ENCODE peak calls at places on chromosomes 1 and 21, in ten cellular contexts. F, V, K, X, T, A, I, B, G and D are unnamed samples.

GRCh38 chr1:212450331-212450881 is 17.7 kb downstream of the NENF start:
- DNase-seq in F (no peak), K (peak), V (no peak), A (no peak), X (no peak), T (no peak), I (no peak), G (no peak), B (no peak), D (no peak)

GRCh38 chr1:41774486-41774990 is 144.2 kb downstream of the HIVEP3 start:
- DNase-seq in T (no peak), F (no peak), G (no peak), I (no peak), A (no peak), K (no peak), B (no peak), X (no peak), V (no peak), D (no peak)

GRCh38 chr1:158506369-158506987 is 34.5 kb downstream of the OR10R2 start:
- DNase-seq in K (no peak), V (peak), A (peak), T (peak), F (no peak), X (no peak), I (no peak), G (no peak), B (peak), D (peak)

GRCh38 chr1:199855580-199855979 is 171.9 kb upstream of the NR5A2 start:
- DNase-seq in K (no peak), X (peak), F (no peak), V (peak), I (peak), T (no peak), B (no peak), G (no peak), A (no peak), D (no peak)

GRCh38 chr1:9281907-9282306 is 10.8 kb upstream of the SPSB1 start:
- DNase-seq in V (peak), I (no peak), G (no peak), T (no peak), A (no peak), K (no peak), F (no peak), X (no peak), B (no peak), D (no peak)

GRCh38 chr1:91736999-91737615 is 148.8 kb downstream of the TGFBR3 start:
- DNase-seq in V (peak), X (peak), I (peak), A (no peak), F (no peak), T (no peak), G (no peak), K (peak), B (no peak), D (peak)

GRCh38 chr1:211182746-211183145 is 48.8 kb upstream of the KCNH1 start:
- DNase-seq in T (no peak), G (no peak), X (no peak), V (no peak), F (no peak), I (no peak), K (no peak), A (no peak), B (no peak), D (no peak)

GRCh38 chr1:21491483-21492170 is 17.6 kb upstream of the ALPL start:
- DNase-seq in I (no peak), F (no peak), K (no peak), B (no peak), X (no peak), A (no peak), G (no peak), V (peak), T (no peak), D (no peak)

GRCh38 chr21:14737922-14738321 is 191.8 kb upstream of the SAMSN1 start:
- DNase-seq in T (peak), A (peak), V (peak), X (peak), K (no peak), I (peak), G (no peak), F (peak), B (peak), D (no peak)

GRCh38 chr1:244387415-244387814 is 64.3 kb downstream of the ADSS2 start:
- DNase-seq in B (no peak), K (no peak), V (no peak), T (no peak), G (no peak), A (no peak), I (no peak), X (no peak), F (no peak), D (no peak)

GRCh38 chr1:2348346-2349275 is 42.7 kb downstream of the MORN1 start:
- DNase-seq in V (no peak), T (no peak), A (no peak), G (no peak), K (peak), I (no peak), B (no peak), X (no peak), F (no peak), D (no peak)

GRCh38 chr1:209769171-209769904 is 13.5 kb downstream of the TRAF3IP3 start:
- DNase-seq in G (no peak), I (peak), B (no peak), X (peak), A (peak), V (peak), K (peak), T (peak), F (peak), D (no peak)